ENCODE peak calls at places on chromosomes 3 and 15, in five cellular contexts. S is neuronal stem cell, P is uterus, J is caudate nucleus, A is A673. I is an unnamed sample.
A peak's percentile ranks its signal among the peaks of the same experiment; 100 is the strongest.

GRCh38 chr15:73368301-73369072 is at the start of gene HCN4:
- DNase-seq in J (no peak), P (no peak), S (peak; percentile 72), A (peak; percentile 35), I (no peak)

GRCh38 chr15:74750759-74751158 is 2.1 kb downstream of the CYP1A2 start:
- DNase-seq in S (peak; percentile 50), P (no peak), J (no peak), A (no peak), I (no peak)

GRCh38 chr3:43641306-43642114 is 19.7 kb upstream of the ANO10 start:
- DNase-seq in S (no peak), P (no peak), A (no peak), J (no peak), I (no peak)

GRCh38 chr15:46618984-46619383 is 984.2 kb downstream of the SQOR start:
- DNase-seq in J (no peak), S (no peak), P (no peak), A (no peak), I (no peak)

GRCh38 chr3:188782725-188783124 is 389.0 kb upstream of the TPRG1 start:
- DNase-seq in A (no peak), J (no peak), S (no peak), P (no peak), I (no peak)

GRCh38 chr3:42118762-42119361 is 27.7 kb downstream of the TRAK1 start:
- DNase-seq in J (no peak), A (peak; percentile 43), S (peak; percentile 18), P (no peak), I (no peak)

GRCh38 chr3:157111578-157111977 is 48.4 kb downstream of the CCNL1 start:
- DNase-seq in P (no peak), J (no peak), A (no peak), S (no peak), I (no peak)

GRCh38 chr3:126959144-126959920 is 23.6 kb upstream of the PLXNA1 start:
- DNase-seq in P (no peak), A (no peak), S (no peak), J (no peak), I (no peak)

GRCh38 chr3:197372076-197372661 is 73.8 kb upstream of the DLG1 start:
- DNase-seq in A (peak; percentile 68), S (no peak), P (no peak), J (no peak), I (no peak)

GRCh38 chr3:114496874-114497273 is 203.0 kb downstream of the TIGIT start:
- DNase-seq in J (no peak), P (no peak), S (no peak), A (no peak), I (no peak)

GRCh38 chr3:131053021-131053420 is 26.3 kb downstream of the NEK11 start:
- DNase-seq in J (no peak), S (no peak), P (no peak), A (peak; percentile 16), I (no peak)

GRCh38 chr15:58631319-58631718 is 118.2 kb downstream of the ADAM10 start:
- DNase-seq in S (no peak), A (no peak), P (no peak), J (no peak), I (no peak)

GRCh38 chr3:142964150-142964498 is 650 bp upstream of the PAQR9 start:
- DNase-seq in J (no peak), P (no peak), S (peak; percentile 39), A (no peak), I (no peak)

GRCh38 chr3:5019411-5020261 is 40.4 kb downstream of the BHLHE40 start:
- DNase-seq in A (no peak), J (peak; percentile 11), S (no peak), P (no peak), I (no peak)

GRCh38 chr3:30770387-30770786 is 124.1 kb downstream of the GADL1 start:
- DNase-seq in P (peak; percentile 25), S (no peak), A (no peak), J (no peak), I (no peak)

GRCh38 chr3:3705090-3705775 is 94.0 kb upstream of the LRRN1 start:
- DNase-seq in J (peak; percentile 27), P (no peak), S (peak; percentile 27), A (no peak), I (peak; percentile 36)

GRCh38 chr15:96367436-96368200 is 37.1 kb downstream of the NR2F2 start:
- DNase-seq in A (no peak), P (no peak), J (no peak), S (no peak), I (no peak)

GRCh38 chr3:89186446-89186845 is 79.0 kb downstream of the EPHA3 start:
- DNase-seq in S (no peak), P (no peak), A (peak; percentile 28), J (no peak), I (no peak)

GRCh38 chr3:152309535-152310317 is 41.0 kb downstream of the MBNL1 start:
- DNase-seq in A (no peak), J (no peak), S (no peak), P (no peak), I (no peak)

GRCh38 chr3:155330356-155330755 is 36.9 kb upstream of the STRIT1 start:
- DNase-seq in A (no peak), P (no peak), J (no peak), S (no peak), I (no peak)

GRCh38 chr15:71400347-71400746 is 285.1 kb downstream of the THSD4 start:
- DNase-seq in P (no peak), S (no peak), J (no peak), A (no peak), I (no peak)

GRCh38 chr15:61794276-61794675 is 266.0 kb downstream of the VPS13C start:
- DNase-seq in S (no peak), A (peak; percentile 11), P (no peak), J (no peak), I (no peak)

GRCh38 chr15:76073554-76073953 is 13.8 kb downstream of the TMEM266 start:
- DNase-seq in S (no peak), P (no peak), J (no peak), A (no peak), I (no peak)

GRCh38 chr3:145005427-145005826 is 1033.8 kb downstream of the DIPK2A start:
- DNase-seq in S (no peak), J (no peak), P (no peak), A (no peak), I (no peak)

GRCh38 chr15:65211157-65211982 is at the start of gene CILP:
- DNase-seq in P (peak; percentile 57), A (peak; percentile 27), J (no peak), S (no peak), I (peak; percentile 74)

GRCh38 chr3:38773528-38773927 is 42.5 kb downstream of the SCN10A start:
- DNase-seq in A (no peak), J (no peak), S (no peak), P (no peak), I (no peak)

GRCh38 chr15:101128191-101128590 is 123.7 kb downstream of the CHSY1 start:
- DNase-seq in P (peak; percentile 48), A (peak; percentile 92), J (no peak), S (no peak), I (no peak)

GRCh38 chr15:81170504-81170903 is 26.2 kb upstream of the IL16 start:
- DNase-seq in S (no peak), A (no peak), J (no peak), P (no peak), I (no peak)

GRCh38 chr3:160400631-160401150 is 1.2 kb downstream of the SMC4 start:
- DNase-seq in J (no peak), A (no peak), P (no peak), S (no peak), I (peak; percentile 19)

GRCh38 chr15:91992940-91993339 is 139.4 kb downstream of the SLCO3A1 start:
- DNase-seq in J (no peak), A (no peak), S (no peak), P (no peak), I (no peak)

GRCh38 chr3:194364314-194364651 is 5.3 kb downstream of the LRRC15 start:
- DNase-seq in J (no peak), S (no peak), P (no peak), A (no peak), I (no peak)

GRCh38 chr3:59978979-59979378 is 929.2 kb upstream of the CFAP20DC start:
- DNase-seq in A (no peak), J (no peak), S (no peak), P (no peak), I (no peak)

GRCh38 chr15:101307048-101307896 is 12.2 kb upstream of the SNRPA1 start:
- DNase-seq in P (no peak), A (no peak), S (no peak), J (peak; percentile 9), I (no peak)

GRCh38 chr3:7630925-7631324 is 770.0 kb downstream of the GRM7 start:
- DNase-seq in P (no peak), A (no peak), J (no peak), S (no peak), I (peak; percentile 49)

GRCh38 chr3:27253391-27253790 is 115.8 kb downstream of the NEK10 start:
- DNase-seq in S (no peak), J (no peak), P (no peak), A (no peak), I (no peak)

DNA sequence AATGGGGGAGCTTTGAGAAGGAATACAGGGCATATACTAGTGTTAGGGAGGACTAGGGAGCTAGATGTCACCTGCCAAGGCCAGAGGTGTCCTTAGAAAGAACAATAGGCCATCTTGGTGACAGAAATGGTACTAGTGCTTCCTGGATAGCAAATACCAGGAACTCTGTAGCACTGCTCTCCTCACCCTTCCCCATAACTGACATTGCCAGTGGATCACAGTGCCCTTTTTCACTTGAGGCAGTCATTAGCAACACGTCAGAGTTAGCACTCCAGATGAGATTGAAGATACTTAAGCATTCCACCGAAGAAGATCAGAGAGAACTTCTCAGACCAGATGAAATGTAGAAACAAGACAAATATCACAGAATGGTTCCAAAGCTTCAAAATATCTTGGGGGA is 103.1 kb upstream of the PDZRN3 start:
- DNase-seq in A (no peak), P (no peak), S (no peak), J (no peak), I (no peak)
- H3K27ac ChIP-seq in A (no peak overlapping the region), P (peak overlapping the region; percentile 79), S (no peak overlapping the region), J (no peak overlapping the region), I (no peak overlapping the region)

GRCh38 chr3:13628432-13628831 is 79.5 kb downstream of the FBLN2 start:
- DNase-seq in A (no peak), S (no peak), P (no peak), J (no peak), I (no peak)
- H3K27ac ChIP-seq in A (no peak overlapping the region), S (no peak overlapping the region), P (no peak overlapping the region), J (no peak overlapping the region), I (no peak overlapping the region)

GRCh38 chr15:60734846-60735245 is 255.9 kb upstream of the ICE2 start:
- DNase-seq in S (no peak), P (no peak), J (no peak), A (no peak), I (no peak)
- H3K27ac ChIP-seq in S (no peak overlapping the region), P (no peak overlapping the region), J (no peak overlapping the region), A (no peak overlapping the region), I (no peak overlapping the region)

GRCh38 chr3:141067559-141067958 is 16.4 kb downstream of the SPSB4 start:
- DNase-seq in P (no peak), J (no peak), A (no peak), S (no peak), I (no peak)

GRCh38 chr3:141070727-141071357 is 19.7 kb downstream of the SPSB4 start:
- DNase-seq in P (no peak), J (no peak), A (no peak), S (no peak), I (no peak)

GRCh38 chr3:141071681-141072260 is 20.6 kb downstream of the SPSB4 start:
- DNase-seq in P (no peak), S (no peak), A (no peak), J (no peak), I (no peak)

GRCh38 chr3:141072950-141073349 is 21.8 kb downstream of the SPSB4 start:
- DNase-seq in S (no peak), A (no peak), P (no peak), J (no peak), I (no peak)

GRCh38 chr3:141070229-141070628 is 19.1 kb downstream of the SPSB4 start:
- DNase-seq in S (no peak), A (no peak), P (no peak), J (no peak), I (no peak)
- H3K27ac ChIP-seq in S (no peak overlapping the region), A (no peak overlapping the region), P (no peak overlapping the region), J (no peak overlapping the region), I (no peak overlapping the region)

I was measured in ovary.